ENCODE peak calls at places on chromosomes 12 and 14, in ten cellular contexts. R is heart right ventricle; I is BE2C; S is uterus; J is HepG2; P is CD8-positive, alpha-beta memory T cell; U is breast epithelium; W is right cardiac atrium; H is A673; E is PC-3. T is an unnamed sample. For H3K4me1, the result is how much of the 10 kb centered on the place peaks cover.

GRCh38 chr12:92602476-92602875 is 100.3 kb upstream of the PLEKHG7 start:
- DNase-seq in R (no peak), I (no peak), S (no peak), J (no peak), P (no peak), U (no peak), W (no peak), H (no peak), E (peak), T (no peak)

GRCh38 chr12:115375188-115375991 is 691.4 kb upstream of the TBX3 start:
- DNase-seq in R (no peak), I (no peak), S (no peak), J (peak), P (no peak), U (no peak), W (no peak), H (no peak), E (peak), T (peak)

GRCh38 chr14:35384386-35385041 is 20.0 kb downstream of the NFKBIA start:
- DNase-seq in R (peak), I (no peak), S (peak), J (peak), P (no peak), U (no peak), W (peak), H (no peak), E (no peak), T (peak)

GRCh38 chr12:108548954-108549521 is 11.9 kb downstream of the SART3 start:
- DNase-seq in R (no peak), I (no peak), S (no peak), J (no peak), P (no peak), U (no peak), W (no peak), H (no peak), E (no peak), T (no peak)

GRCh38 chr12:12172106-12172511 is 94.7 kb downstream of the LRP6 start:
- DNase-seq in R (no peak), I (no peak), S (no peak), J (no peak), P (no peak), U (peak), W (no peak), H (peak), E (peak), T (no peak)

GRCh38 chr12:85630851-85631250 is 205.4 kb downstream of the RASSF9 start:
- DNase-seq in R (no peak), I (no peak), S (no peak), J (no peak), P (no peak), U (no peak), W (no peak), H (no peak), E (peak), T (no peak)

GRCh38 chr14:66824251-66824650 is 316.3 kb downstream of the GPHN start:
- DNase-seq in R (no peak), I (no peak), S (no peak), J (no peak), P (no peak), U (no peak), W (no peak), H (no peak), E (no peak), T (no peak)

GRCh38 chr12:20450591-20450990 is 82.3 kb downstream of the PDE3A start:
- DNase-seq in R (no peak), I (no peak), S (no peak), J (no peak), P (no peak), U (no peak), W (no peak), H (no peak), E (no peak), T (no peak)

GRCh38 chr12:115979351-115979750 is 298.1 kb downstream of the MED13L start:
- DNase-seq in R (no peak), I (no peak), S (no peak), J (no peak), P (no peak), U (no peak), W (no peak), H (no peak), E (no peak), T (no peak)

GRCh38 chr12:94109154-94109553 is 39.2 kb upstream of the PLXNC1 start:
- DNase-seq in R (no peak), I (peak), S (no peak), J (no peak), P (no peak), U (no peak), W (no peak), H (no peak), E (no peak), T (peak)

GRCh38 chr12:3615862-3616261 is 124.9 kb downstream of the PRMT8 start:
- DNase-seq in R (no peak), I (no peak), S (no peak), J (no peak), P (no peak), U (no peak), W (no peak), H (no peak), E (no peak), T (no peak)

GRCh38 chr14:100261621-100262020 is 22.7 kb downstream of the YY1 start:
- DNase-seq in R (no peak), I (no peak), S (no peak), J (no peak), P (no peak), U (no peak), W (no peak), H (no peak), E (no peak), T (no peak)

GRCh38 chr14:50758279-50758678 is 72.7 kb downstream of the NIN start:
- DNase-seq in R (no peak), I (no peak), S (no peak), J (no peak), P (no peak), U (no peak), W (no peak), H (no peak), E (no peak), T (no peak)

GRCh38 chr12:3530548-3530947 is 39.5 kb downstream of the PRMT8 start:
- DNase-seq in R (peak), I (no peak), S (no peak), J (no peak), P (no peak), U (no peak), W (peak), H (no peak), E (no peak), T (no peak)

GRCh38 chr12:56628671-56629458 is 1.3 kb downstream of the BAZ2A start:
- DNase-seq in R (peak), I (peak), S (peak), J (peak), P (peak), U (peak), W (peak), H (peak), E (peak), T (peak)

GRCh38 chr14:104797112-104798044 is 1.8 kb upstream of the AKT1 start:
- DNase-seq in R (peak), I (peak), S (no peak), J (peak), P (no peak), U (no peak), W (peak), H (no peak), E (no peak), T (peak)

GRCh38 chr12:58026892-58027891 is 85.8 kb downstream of the ATP23 start:
- DNase-seq in R (no peak), I (no peak), S (no peak), J (no peak), P (no peak), U (no peak), W (peak), H (no peak), E (no peak), T (no peak)

GRCh38 chr14:99716850-99717681 is 33.0 kb downstream of the CYP46A1 start:
- DNase-seq in R (no peak), I (no peak), S (no peak), J (no peak), P (peak), U (peak), W (no peak), H (no peak), E (no peak), T (no peak)

GRCh38 chr12:19273482-19274330 is 144.2 kb downstream of the PLEKHA5 start:
- DNase-seq in R (peak), I (peak), S (peak), J (peak), P (peak), U (peak), W (peak), H (peak), E (peak), T (peak)

GRCh38 chr14:28902930-28903329 is 136.3 kb downstream of the FOXG1 start:
- DNase-seq in R (no peak), I (no peak), S (no peak), J (no peak), P (no peak), U (no peak), W (no peak), H (no peak), E (no peak), T (no peak)

DNA sequence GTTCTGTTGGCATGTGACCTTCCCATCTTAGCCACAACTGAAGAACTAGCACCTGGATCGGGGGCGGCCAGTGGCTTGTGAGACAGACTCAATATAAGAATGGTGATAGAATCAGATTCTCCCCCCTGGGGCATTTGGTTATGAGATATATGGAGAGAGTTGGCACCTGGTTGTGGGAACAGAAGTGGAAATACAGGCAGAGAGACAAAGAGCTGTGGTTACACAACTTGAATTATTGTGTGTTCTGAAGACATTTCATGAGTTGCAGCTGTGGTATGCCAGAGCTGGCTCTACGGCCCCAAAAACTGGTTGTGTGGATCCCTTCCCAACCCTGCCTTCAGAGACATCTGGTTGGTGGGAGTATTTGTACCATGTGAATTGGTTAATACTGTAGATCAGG is 2.9 kb upstream of the MSRB3 start:
- DNase-seq in R (no peak), I (no peak), S (no peak), J (no peak), P (no peak), U (no peak), W (no peak), H (no peak), E (no peak), T (no peak)
- H3K4me1 ChIP-seq in R (under half), I (under half), S (under half), J (under half), P (under half), U (under half), W (under half), H (under half), E (under half), T (under half)

GRCh38 chr12:124452576-124453391 is 114.6 kb downstream of the NCOR2 start:
- DNase-seq in R (no peak), I (no peak), S (no peak), J (no peak), P (no peak), U (no peak), W (no peak), H (no peak), E (no peak), T (peak)
- H3K4me1 ChIP-seq in R (half or more), I (under half), S (under half), J (under half), P (half or more), U (under half), W (under half), H (half or more), E (under half), T (under half)

GRCh38 chr14:69538766-69539165 is 35.9 kb downstream of the CCDC177 start:
- DNase-seq in R (no peak), I (no peak), S (no peak), J (no peak), P (no peak), U (no peak), W (no peak), H (no peak), E (no peak), T (no peak)

GRCh38 chr14:69536976-69537375 is 37.7 kb downstream of the CCDC177 start:
- DNase-seq in R (no peak), I (no peak), S (no peak), J (no peak), P (no peak), U (no peak), W (no peak), H (no peak), E (no peak), T (no peak)

GRCh38 chr14:69542311-69542710 is 32.4 kb downstream of the CCDC177 start:
- DNase-seq in R (no peak), I (no peak), S (no peak), J (no peak), P (no peak), U (no peak), W (no peak), H (no peak), E (no peak), T (no peak)

GRCh38 chr14:69540654-69541335 is 33.9 kb downstream of the CCDC177 start:
- DNase-seq in R (no peak), I (no peak), S (no peak), J (no peak), P (no peak), U (no peak), W (no peak), H (no peak), E (no peak), T (no peak)

DNA sequence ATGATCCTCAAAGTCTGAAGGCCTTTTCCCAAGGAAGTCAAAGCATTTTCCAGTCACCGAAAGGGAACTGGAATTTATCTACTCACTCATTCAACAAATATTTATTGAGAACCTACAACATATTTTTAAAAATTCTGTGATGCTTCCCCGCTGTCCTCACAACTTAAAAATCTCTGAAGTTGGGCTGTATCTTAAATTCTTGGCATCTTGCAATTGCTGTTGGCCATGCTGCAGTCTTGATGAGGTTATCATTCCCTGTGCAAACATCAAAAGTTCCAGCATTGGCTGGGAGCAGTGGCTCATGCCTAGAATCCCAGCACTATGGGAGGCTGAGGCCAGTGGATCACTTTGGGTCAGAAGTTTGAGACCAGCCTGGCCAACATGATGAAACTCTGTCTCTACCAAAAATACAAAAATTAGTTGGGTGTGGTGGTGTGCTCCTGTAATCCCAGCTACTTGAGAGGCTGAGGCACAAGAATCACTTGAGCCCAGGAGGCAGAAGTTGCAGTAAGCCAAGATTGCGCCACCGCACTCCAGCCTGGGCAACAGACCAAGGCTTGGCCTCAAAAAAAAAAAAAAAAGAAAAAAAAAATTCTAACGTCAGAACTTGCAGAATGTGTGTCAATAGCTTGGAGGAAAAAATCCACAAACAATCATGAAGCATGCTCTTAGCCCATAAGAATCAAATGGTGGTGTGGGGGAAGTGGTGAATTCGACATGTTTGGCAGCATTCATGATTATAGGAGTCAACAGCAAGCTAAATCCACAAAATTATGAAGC is 34.9 kb downstream of the CCDC177 start:
- DNase-seq in R (peak), I (no peak), S (no peak), J (no peak), P (no peak), U (peak), W (peak), H (no peak), E (no peak), T (no peak)
- H3K4me1 ChIP-seq in R (under half), I (under half), S (under half), J (under half), P (under half), U (under half), W (under half), H (under half), E (under half), T (under half)

GRCh38 chr12:52900166-52900895 is 4.5 kb downstream of the KRT8 start:
- DNase-seq in R (no peak), I (no peak), S (no peak), J (no peak), P (no peak), U (no peak), W (no peak), H (no peak), E (peak), T (no peak)
- H3K4me1 ChIP-seq in R (under half), I (under half), S (under half), J (half or more), P (under half), U (under half), W (under half), H (under half), E (half or more), T (under half)

DNA sequence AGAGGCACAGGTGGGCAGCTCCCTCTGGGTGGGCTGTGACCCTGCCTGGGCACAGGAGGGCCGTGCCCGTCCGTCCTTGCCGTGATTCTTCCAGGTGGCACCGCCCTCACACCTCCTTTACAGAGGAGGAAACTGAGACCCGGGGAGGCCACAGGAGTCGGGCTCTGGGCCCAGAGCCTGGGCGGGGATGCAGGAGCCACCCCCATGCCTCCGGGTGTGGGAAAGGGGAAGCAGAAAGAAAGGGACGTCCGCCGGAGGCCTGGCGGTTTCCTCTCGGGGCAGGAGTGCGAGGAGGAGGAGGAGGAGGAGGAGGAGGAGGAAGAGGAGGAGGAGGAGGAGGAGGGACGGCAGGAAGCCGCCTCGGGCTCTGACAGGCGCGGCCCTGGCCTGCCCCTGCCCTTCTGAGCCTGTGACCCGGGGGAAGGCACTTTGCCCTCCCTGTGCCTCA is 23.0 kb downstream of the SH2B3 start:
- DNase-seq in R (peak), I (no peak), S (no peak), J (no peak), P (peak), U (no peak), W (peak), H (no peak), E (no peak), T (no peak)
- H3K4me1 ChIP-seq in R (half or more), I (under half), S (under half), J (under half), P (half or more), U (under half), W (under half), H (half or more), E (under half), T (under half)

DNA sequence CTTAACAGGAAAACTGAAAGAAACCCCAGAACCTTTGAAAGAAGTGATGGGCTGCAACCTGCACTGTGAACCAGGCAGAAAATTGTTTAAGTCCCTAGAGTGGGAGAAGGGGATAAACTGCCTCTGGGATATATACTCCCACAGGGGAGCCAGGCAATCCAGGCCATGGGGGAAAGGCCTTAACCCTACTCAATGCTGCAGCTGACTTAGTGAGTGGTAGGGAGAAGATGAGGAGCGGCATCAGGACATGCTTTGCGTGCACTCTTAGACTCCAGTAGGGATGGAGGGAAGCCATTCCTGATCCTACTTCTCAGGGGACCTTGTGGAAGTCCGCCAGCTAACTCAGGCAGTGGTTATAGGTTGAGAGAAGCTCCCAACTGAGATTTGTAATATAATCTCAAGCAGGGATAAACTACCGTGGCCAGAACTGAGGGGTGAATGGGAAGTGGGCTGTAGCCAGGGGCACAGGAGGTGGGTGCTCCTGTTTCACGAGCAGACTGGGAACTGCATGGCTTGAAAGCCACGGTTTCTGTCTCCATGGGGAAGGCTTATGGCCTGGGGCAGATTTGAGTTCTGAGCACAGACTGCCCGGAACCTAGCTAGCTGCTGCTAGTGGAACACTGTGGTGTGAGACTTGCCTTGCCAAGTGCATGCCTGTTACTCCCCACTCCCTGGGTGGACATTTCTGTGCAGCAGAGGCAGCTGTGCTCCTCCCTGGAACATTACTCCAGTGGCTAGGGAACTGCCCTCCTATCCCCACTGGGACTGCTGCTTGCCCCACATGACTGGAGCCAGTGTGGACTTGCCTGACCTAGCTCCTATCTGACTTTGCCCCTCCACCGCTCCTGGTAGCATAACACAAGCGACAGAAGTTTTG is 119.2 kb upstream of the SCAF11 start:
- DNase-seq in R (no peak), I (no peak), S (no peak), J (no peak), P (no peak), U (no peak), W (no peak), H (no peak), E (no peak), T (peak)
- H3K4me1 ChIP-seq in R (under half), I (under half), S (under half), J (under half), P (under half), U (under half), W (under half), H (under half), E (under half), T (under half)